ENCODE peak calls at places on chromosomes 16 and 17, in ten cellular contexts. R is central memory CD4-positive, alpha-beta T cell; U is fibroblast of villous mesenchyme; K is mammary epithelial cell; I is neuronal stem cell; C is LHCN-M2; B is ecto neural progenitor cell; F is HAP-1; S is NCI-H82; Y is HT-29. A is an unnamed sample.

GRCh38 chr16:54166342-54166865 is 120.2 kb downstream of the IRX3 start:
- DNase-seq in S (no peak), B (no peak), K (no peak), C (no peak), I (no peak), Y (no peak), U (no peak), R (no peak), F (no peak), A (no peak)

GRCh38 chr16:51577621-51578303 is 426.7 kb upstream of the SALL1 start:
- DNase-seq in S (peak), C (peak), R (no peak), B (no peak), U (no peak), I (no peak), Y (no peak), K (peak), F (no peak), A (no peak)

GRCh38 chr16:86681440-86681838 is 103.1 kb downstream of the FOXL1 start:
- DNase-seq in F (no peak), S (no peak), Y (no peak), I (no peak), B (no peak), K (no peak), U (no peak), C (no peak), R (no peak), A (no peak)

GRCh38 chr17:62093188-62094155 is 28.4 kb upstream of the MED13 start:
- DNase-seq in B (no peak), F (no peak), C (peak), K (peak), Y (peak), I (no peak), R (no peak), U (peak), S (peak), A (peak)

GRCh38 chr17:69581061-69581955 is 166.8 kb downstream of the MAP2K6 start:
- DNase-seq in F (no peak), U (peak), R (peak), Y (no peak), I (no peak), B (no peak), C (peak), S (no peak), K (no peak), A (peak)

GRCh38 chr17:4389079-4389478 is 22.6 kb upstream of the UBE2G1 start:
- DNase-seq in U (no peak), S (no peak), F (no peak), Y (no peak), B (no peak), R (no peak), I (no peak), C (no peak), K (peak), A (no peak)

GRCh38 chr16:3971261-3971660 is 90.7 kb upstream of the CREBBP start:
- DNase-seq in R (no peak), Y (no peak), I (no peak), U (peak), S (no peak), K (no peak), B (no peak), F (no peak), C (peak), A (no peak)

GRCh38 chr16:66503030-66503429 is 46.9 kb downstream of the TK2 start:
- DNase-seq in Y (no peak), B (no peak), U (no peak), S (no peak), K (no peak), R (no peak), I (no peak), C (no peak), F (no peak), A (no peak)

GRCh38 chr16:88380619-88381018 is 2.1 kb upstream of the ZNF469 start:
- DNase-seq in K (no peak), S (no peak), Y (no peak), R (no peak), U (no peak), F (no peak), C (no peak), B (no peak), I (no peak), A (no peak)

GRCh38 chr17:52158450-52159042 is at the start of gene CA10:
- DNase-seq in Y (no peak), B (peak), C (no peak), U (no peak), I (peak), R (no peak), K (no peak), S (peak), F (no peak), A (no peak)

GRCh38 chr16:75273054-75273925 is 21.9 kb upstream of the BCAR1 start:
- DNase-seq in B (no peak), R (no peak), C (no peak), U (no peak), S (no peak), K (peak), I (no peak), F (no peak), Y (no peak), A (no peak)

GRCh38 chr16:11757671-11758545 is 15.3 kb upstream of the TXNDC11 start:
- DNase-seq in F (peak), I (no peak), U (peak), Y (peak), B (no peak), S (no peak), R (no peak), C (peak), K (peak), A (no peak)

GRCh38 chr17:66272699-66273390 is 29.6 kb upstream of the PRKCA start:
- DNase-seq in C (peak), R (no peak), U (peak), K (peak), I (no peak), B (no peak), Y (peak), F (no peak), S (no peak), A (no peak)

GRCh38 chr16:81838794-81839193 is 59.7 kb downstream of the PLCG2 start:
- DNase-seq in F (no peak), S (peak), C (peak), Y (no peak), I (no peak), K (peak), U (no peak), B (no peak), R (no peak), A (no peak)

GRCh38 chr16:263944-264343 is 11.8 kb downstream of the RGS11 start:
- DNase-seq in R (no peak), C (no peak), U (no peak), B (no peak), Y (no peak), K (no peak), S (no peak), F (no peak), I (no peak), A (no peak)

GRCh38 chr16:81198635-81199034 is 39.9 kb upstream of the BCO1 start:
- DNase-seq in B (no peak), I (no peak), S (no peak), U (peak), R (no peak), Y (peak), F (no peak), K (no peak), C (no peak), A (no peak)

GRCh38 chr16:67445441-67445912 is 14.6 kb downstream of the HSD11B2 start:
- DNase-seq in F (no peak), U (no peak), B (no peak), Y (no peak), C (no peak), R (no peak), I (no peak), K (no peak), S (no peak), A (no peak)

GRCh38 chr17:45077643-45078042 is 16.5 kb downstream of the NMT1 start:
- DNase-seq in I (no peak), B (no peak), R (no peak), Y (no peak), U (peak), K (no peak), C (no peak), F (no peak), S (no peak), A (no peak)

GRCh38 chr17:49071106-49071505 is 61.5 kb upstream of the B4GALNT2 start:
- DNase-seq in Y (no peak), C (peak), B (no peak), U (peak), S (peak), F (no peak), I (no peak), R (no peak), K (no peak), A (no peak)

GRCh38 chr17:27207073-27207511 is 86.8 kb upstream of the WSB1 start:
- DNase-seq in I (no peak), B (no peak), R (no peak), C (peak), Y (peak), F (no peak), K (peak), S (no peak), U (peak), A (no peak)

A was measured in stimulated activated naive CD8-positive, alpha-beta T cell treated with anti-CD3 and anti-CD28 coated beads, Interleukin-15, Interleukin-2, amounts not matched to agents 100 U/mL and 50 U/mL, for 24 hours.